ENCODE peak calls at places on chromosomes 12 and 14, in six cellular contexts. C, H, E, Y, J and X are unnamed samples.

GRCh38 chr14:89386214-89386886 is 30.7 kb downstream of the FOXN3 start:
- DNase-seq in H (no peak), E (peak; percentile 28), Y (no peak), C (no peak), J (peak; percentile 31), X (no peak)

GRCh38 chr12:104064842-104065441 is 611 bp downstream of the HCFC2 start:
- DNase-seq in H (no peak), C (no peak), J (no peak), Y (no peak), E (peak; percentile 21), X (peak; percentile 28)

GRCh38 chr14:76380991-76381390 is 5.1 kb downstream of the ESRRB start:
- DNase-seq in H (no peak), Y (no peak), J (no peak), E (no peak), C (no peak), X (no peak)

GRCh38 chr12:84502907-84503787 is 409.5 kb downstream of the SLC6A15 start:
- DNase-seq in E (peak; percentile 13), C (peak; percentile 60), H (no peak), J (no peak), Y (no peak), X (peak; percentile 60)

GRCh38 chr12:94898388-94898787 is 105.1 kb downstream of the NDUFA12 start:
- DNase-seq in Y (no peak), J (no peak), E (no peak), C (no peak), H (no peak), X (no peak)

GRCh38 chr14:92690171-92691011 is 58.0 kb downstream of the LGMN start:
- DNase-seq in C (peak; percentile 56), H (no peak), J (no peak), Y (no peak), E (no peak), X (no peak)

GRCh38 chr14:58884442-58884841 is 246.7 kb downstream of the DACT1 start:
- DNase-seq in J (no peak), H (no peak), E (no peak), Y (no peak), C (no peak), X (no peak)

GRCh38 chr12:49923878-49924610 is 20.3 kb upstream of the FAIM2 start:
- DNase-seq in H (no peak), Y (no peak), E (no peak), C (no peak), J (no peak), X (no peak)

GRCh38 chr14:104792101-104792884 is 3.3 kb downstream of the AKT1 start:
- DNase-seq in E (no peak), J (no peak), H (no peak), C (no peak), Y (no peak), X (no peak)

GRCh38 chr14:47208434-47208833 is 467.0 kb downstream of the MDGA2 start:
- DNase-seq in H (no peak), E (no peak), J (no peak), C (no peak), Y (no peak), X (no peak)

GRCh38 chr14:73627033-73627432 is 14.7 kb downstream of the ACOT6 start:
- DNase-seq in C (no peak), H (no peak), Y (no peak), E (peak; percentile 32), J (no peak), X (no peak)

GRCh38 chr14:79570648-79571047 is 640.7 kb downstream of the DIO2 start:
- DNase-seq in J (no peak), Y (no peak), H (no peak), C (no peak), E (no peak), X (no peak)